ENCODE peak calls at places on chromosomes 2 and 18, in five cellular contexts. One of them, this sample, is unnamed. For H3K4me1, the result is how much of the 10 kb centered on the place peaks cover.

GRCh38 chr2:55148269-55148668 is 83.8 kb downstream of the CLHC1 start:
- DNase-seq in GM12878: no peak
- DNase-seq in aorta: no peak
- DNase-seq in naive thymus-derived CD4-positive, alpha-beta T cell: no peak
- DNase-seq in A549: no peak
- DNase-seq in this sample: no peak

GRCh38 chr2:239380831-239381708 is 19.8 kb downstream of the HDAC4 start:
- DNase-seq in GM12878: peak
- DNase-seq in aorta: peak
- DNase-seq in naive thymus-derived CD4-positive, alpha-beta T cell: peak
- DNase-seq in A549: no peak
- DNase-seq in this sample: peak

GRCh38 chr18:27363918-27364317 is 178.8 kb upstream of the CHST9 start:
- DNase-seq in GM12878: no peak
- DNase-seq in aorta: no peak
- DNase-seq in naive thymus-derived CD4-positive, alpha-beta T cell: no peak
- DNase-seq in A549: peak
- DNase-seq in this sample: peak

GRCh38 chr2:43186679-43187374 is 39.6 kb downstream of the ZFP36L2 start:
- DNase-seq in GM12878: no peak
- DNase-seq in aorta: no peak
- DNase-seq in naive thymus-derived CD4-positive, alpha-beta T cell: no peak
- DNase-seq in A549: no peak
- DNase-seq in this sample: no peak

GRCh38 chr2:189821953-189822748 is 37.9 kb downstream of the PMS1 start:
- DNase-seq in GM12878: no peak
- DNase-seq in aorta: no peak
- DNase-seq in naive thymus-derived CD4-positive, alpha-beta T cell: no peak
- DNase-seq in A549: peak
- DNase-seq in this sample: no peak

GRCh38 chr2:19776941-19777514 is 124.8 kb downstream of the TTC32 start:
- DNase-seq in GM12878: no peak
- DNase-seq in aorta: no peak
- DNase-seq in naive thymus-derived CD4-positive, alpha-beta T cell: no peak
- DNase-seq in A549: no peak
- DNase-seq in this sample: no peak

GRCh38 chr2:230885467-230886130 is 20.9 kb downstream of the ITM2C start:
- DNase-seq in GM12878: no peak
- DNase-seq in aorta: peak
- DNase-seq in naive thymus-derived CD4-positive, alpha-beta T cell: no peak
- DNase-seq in A549: no peak
- DNase-seq in this sample: peak

GRCh38 chr2:74922592-74923227 is 35.7 kb upstream of the POLE4 start:
- DNase-seq in GM12878: no peak
- DNase-seq in aorta: no peak
- DNase-seq in naive thymus-derived CD4-positive, alpha-beta T cell: no peak
- DNase-seq in A549: no peak
- DNase-seq in this sample: no peak

GRCh38 chr2:20536619-20537422 is 89.9 kb downstream of the RHOB start:
- DNase-seq in GM12878: no peak
- DNase-seq in aorta: no peak
- DNase-seq in naive thymus-derived CD4-positive, alpha-beta T cell: no peak
- DNase-seq in A549: no peak
- DNase-seq in this sample: no peak

GRCh38 chr2:239393941-239394340 is 6.9 kb downstream of the HDAC4 start:
- DNase-seq in GM12878: no peak
- DNase-seq in aorta: no peak
- DNase-seq in naive thymus-derived CD4-positive, alpha-beta T cell: no peak
- DNase-seq in A549: no peak
- DNase-seq in this sample: no peak

GRCh38 chr2:178628590-178628989 is 148.3 kb downstream of the PLEKHA3 start:
- DNase-seq in GM12878: no peak
- DNase-seq in aorta: no peak
- DNase-seq in naive thymus-derived CD4-positive, alpha-beta T cell: no peak
- DNase-seq in A549: no peak
- DNase-seq in this sample: no peak

GRCh38 chr2:2238726-2239269 is 92.3 kb downstream of the MYT1L start:
- DNase-seq in GM12878: no peak
- DNase-seq in aorta: no peak
- DNase-seq in naive thymus-derived CD4-positive, alpha-beta T cell: no peak
- DNase-seq in A549: no peak
- DNase-seq in this sample: no peak

DNA sequence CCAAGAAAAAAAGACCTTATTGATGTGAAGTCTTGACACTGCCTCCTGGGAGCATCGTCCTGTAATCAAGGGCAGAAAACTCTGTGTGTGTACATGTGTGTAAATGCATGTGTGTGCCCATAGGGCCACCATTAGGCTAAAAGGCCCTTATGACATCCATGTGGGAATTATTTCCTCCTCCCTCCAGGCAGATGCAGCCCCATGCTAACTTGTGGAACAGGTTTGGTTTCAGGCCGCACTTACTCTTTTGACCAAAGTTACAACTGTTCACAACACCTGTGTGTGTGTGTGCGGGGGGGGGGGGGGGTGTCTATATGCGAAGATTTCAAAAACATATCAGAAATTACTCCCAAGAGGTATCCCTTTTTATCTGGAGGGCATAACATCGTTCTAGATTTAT is 87.4 kb upstream of the SLC14A2 start:
- DNase-seq in GM12878: no peak
- DNase-seq in aorta: no peak
- DNase-seq in naive thymus-derived CD4-positive, alpha-beta T cell: no peak
- DNase-seq in A549: no peak
- DNase-seq in this sample: no peak
- H3K4me3 ChIP-seq in GM12878: no peak
- H3K4me3 ChIP-seq in aorta: no peak
- H3K4me3 ChIP-seq in naive thymus-derived CD4-positive, alpha-beta T cell: no peak
- H3K4me3 ChIP-seq in A549: no peak
- H3K4me3 ChIP-seq in this sample: no peak

DNA sequence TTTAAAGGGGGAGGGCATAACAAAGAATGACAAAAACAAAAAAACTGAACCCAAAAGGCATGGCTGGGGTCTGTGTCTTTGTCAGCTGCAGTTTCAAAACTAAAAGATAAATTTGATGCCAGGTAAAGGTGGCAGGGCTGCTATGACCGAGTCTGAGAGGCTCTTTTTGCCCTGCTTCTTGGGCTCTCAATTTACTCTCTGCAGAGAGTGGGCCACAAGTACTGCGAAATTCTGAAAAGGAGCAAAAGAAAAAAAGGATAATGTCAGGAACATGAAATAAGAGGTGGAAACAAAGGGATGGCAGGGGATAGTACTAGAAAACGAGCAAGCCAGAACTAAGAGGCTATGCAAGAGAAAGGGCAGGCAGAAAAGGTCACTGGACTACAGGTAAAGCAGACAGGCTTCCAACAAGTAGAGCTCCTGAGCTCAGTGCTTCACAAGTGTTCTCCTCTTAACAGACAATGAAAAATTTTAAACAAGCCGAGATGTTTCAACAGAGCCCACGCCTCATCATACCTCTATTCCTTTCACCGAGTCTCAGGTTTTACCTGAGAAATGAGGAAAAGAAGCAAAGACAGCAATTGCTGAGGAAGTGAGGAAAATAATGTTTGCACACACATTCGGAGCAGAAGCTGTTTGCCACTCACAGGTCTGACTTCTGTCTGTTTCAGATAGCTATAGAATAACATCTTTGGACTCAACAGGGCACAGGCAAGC is 7.3 kb downstream of the IRS1 start:
- DNase-seq in GM12878: no peak
- DNase-seq in aorta: no peak
- DNase-seq in naive thymus-derived CD4-positive, alpha-beta T cell: no peak
- DNase-seq in A549: no peak
- DNase-seq in this sample: no peak
- H3K4me1 ChIP-seq in GM12878: under half
- H3K4me1 ChIP-seq in aorta: under half
- H3K4me1 ChIP-seq in naive thymus-derived CD4-positive, alpha-beta T cell: under half
- H3K4me1 ChIP-seq in A549: half or more
- H3K4me1 ChIP-seq in this sample: under half

DNA sequence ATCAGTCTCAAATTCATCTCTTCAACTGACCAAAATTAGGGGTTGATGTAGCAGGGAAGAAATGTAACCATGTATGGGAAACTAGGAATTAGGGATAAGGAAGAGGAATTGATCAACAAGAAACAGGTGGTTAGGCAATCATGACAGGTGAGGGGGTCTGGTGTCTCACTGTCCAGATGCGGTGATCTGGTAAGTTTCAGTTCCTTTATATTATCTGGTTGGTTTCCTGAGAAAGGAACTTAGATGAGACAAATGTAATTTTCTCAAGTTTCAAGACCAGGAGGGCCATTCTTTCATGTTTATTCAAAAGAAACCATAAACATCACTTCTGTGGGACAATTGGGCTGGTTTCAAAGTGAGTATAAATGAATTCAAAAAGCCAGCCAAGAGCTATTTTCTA is 306.2 kb upstream of the KCNJ3 start:
- DNase-seq in GM12878: peak
- DNase-seq in aorta: no peak
- DNase-seq in naive thymus-derived CD4-positive, alpha-beta T cell: no peak
- DNase-seq in A549: no peak
- DNase-seq in this sample: no peak
- H3K4me3 ChIP-seq in GM12878: no peak
- H3K4me3 ChIP-seq in aorta: no peak
- H3K4me3 ChIP-seq in naive thymus-derived CD4-positive, alpha-beta T cell: no peak
- H3K4me3 ChIP-seq in A549: no peak
- H3K4me3 ChIP-seq in this sample: no peak

DNA sequence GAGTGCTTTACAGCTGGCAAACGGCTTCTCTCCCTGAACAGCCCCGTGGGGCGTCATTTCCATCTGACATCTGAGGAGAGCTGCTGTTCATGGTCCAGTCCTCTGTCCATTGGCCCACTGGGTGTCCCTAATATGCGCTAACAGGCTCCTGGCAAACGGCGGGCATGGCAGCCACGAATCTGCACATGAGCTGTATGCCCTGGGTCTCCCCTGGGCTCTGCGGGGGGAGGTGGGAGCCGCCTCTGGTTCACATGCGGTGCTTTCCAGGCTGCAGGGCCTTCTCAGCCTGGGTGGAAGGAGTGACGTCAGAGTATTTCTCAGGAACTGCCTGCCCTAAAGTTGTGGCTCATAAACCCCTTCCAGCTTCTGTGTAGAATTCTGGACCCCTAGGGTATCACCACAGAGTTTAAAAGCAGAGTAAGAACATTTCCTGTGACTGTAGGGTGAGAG is 73.2 kb downstream of the LRRFIP1 start:
- DNase-seq in GM12878: peak
- DNase-seq in aorta: peak
- DNase-seq in naive thymus-derived CD4-positive, alpha-beta T cell: no peak
- DNase-seq in A549: no peak
- DNase-seq in this sample: no peak
- H3K4me1 ChIP-seq in GM12878: half or more
- H3K4me1 ChIP-seq in aorta: under half
- H3K4me1 ChIP-seq in naive thymus-derived CD4-positive, alpha-beta T cell: half or more
- H3K4me1 ChIP-seq in A549: half or more
- H3K4me1 ChIP-seq in this sample: under half

GRCh38 chr2:9178110-9178904 is 28.3 kb upstream of the ASAP2 start:
- DNase-seq in GM12878: peak
- DNase-seq in aorta: no peak
- DNase-seq in naive thymus-derived CD4-positive, alpha-beta T cell: no peak
- DNase-seq in A549: no peak
- DNase-seq in this sample: peak
- H3K4me3 ChIP-seq in GM12878: no peak
- H3K4me3 ChIP-seq in aorta: no peak
- H3K4me3 ChIP-seq in naive thymus-derived CD4-positive, alpha-beta T cell: no peak
- H3K4me3 ChIP-seq in A549: no peak
- H3K4me3 ChIP-seq in this sample: no peak

GRCh38 chr2:236572482-236572881 is 2.9 kb downstream of the ACKR3 start:
- DNase-seq in GM12878: no peak
- DNase-seq in aorta: no peak
- DNase-seq in naive thymus-derived CD4-positive, alpha-beta T cell: no peak
- DNase-seq in A549: no peak
- DNase-seq in this sample: no peak

GRCh38 chr2:236575501-236575900 is 5.9 kb downstream of the ACKR3 start:
- DNase-seq in GM12878: no peak
- DNase-seq in aorta: no peak
- DNase-seq in naive thymus-derived CD4-positive, alpha-beta T cell: no peak
- DNase-seq in A549: no peak
- DNase-seq in this sample: no peak

GRCh38 chr2:236573066-236573929 is 3.7 kb downstream of the ACKR3 start:
- DNase-seq in GM12878: no peak
- DNase-seq in aorta: no peak
- DNase-seq in naive thymus-derived CD4-positive, alpha-beta T cell: no peak
- DNase-seq in A549: no peak
- DNase-seq in this sample: no peak

GRCh38 chr2:236574424-236575145 is 5.0 kb downstream of the ACKR3 start:
- DNase-seq in GM12878: no peak
- DNase-seq in aorta: no peak
- DNase-seq in naive thymus-derived CD4-positive, alpha-beta T cell: no peak
- DNase-seq in A549: no peak
- DNase-seq in this sample: no peak

GRCh38 chr2:236574000-236574399 is 4.4 kb downstream of the ACKR3 start:
- DNase-seq in GM12878: no peak
- DNase-seq in aorta: no peak
- DNase-seq in naive thymus-derived CD4-positive, alpha-beta T cell: no peak
- DNase-seq in A549: no peak
- DNase-seq in this sample: no peak
- H3K4me1 ChIP-seq in GM12878: under half
- H3K4me1 ChIP-seq in aorta: under half
- H3K4me1 ChIP-seq in naive thymus-derived CD4-positive, alpha-beta T cell: under half
- H3K4me1 ChIP-seq in A549: under half
- H3K4me1 ChIP-seq in this sample: under half

DNA sequence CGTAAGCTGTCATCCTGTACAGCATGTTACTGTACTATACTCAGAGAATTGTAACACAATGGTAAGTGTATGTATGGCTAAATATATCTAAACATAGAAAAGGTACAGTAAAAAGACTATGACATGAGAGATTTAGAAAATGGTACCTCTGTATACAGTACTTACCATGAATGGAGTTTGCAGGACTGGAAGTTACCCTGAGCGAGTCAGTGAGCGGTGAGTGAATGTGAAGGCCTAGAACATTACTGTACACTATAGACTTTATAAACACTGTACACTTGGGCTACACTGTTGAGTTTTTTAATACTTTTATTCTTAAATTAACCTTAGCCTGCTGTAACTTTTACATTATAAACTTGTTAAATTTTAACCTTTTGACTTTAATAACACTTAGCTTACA is 1.5 kb downstream of the DDX18 start:
- DNase-seq in GM12878: no peak
- DNase-seq in aorta: no peak
- DNase-seq in naive thymus-derived CD4-positive, alpha-beta T cell: no peak
- DNase-seq in A549: no peak
- DNase-seq in this sample: no peak
- H3K4me3 ChIP-seq in GM12878: peak
- H3K4me3 ChIP-seq in aorta: no peak
- H3K4me3 ChIP-seq in naive thymus-derived CD4-positive, alpha-beta T cell: peak
- H3K4me3 ChIP-seq in A549: peak
- H3K4me3 ChIP-seq in this sample: peak